ENCODE peak calls at places on chromosomes 13 and 19, in eight cellular contexts. M is neuronal stem cell; G is activated CD8-positive, alpha-beta memory T cell treated with anti-CD3 and anti-CD28 coated beads for 1 hour; U is A172; J is stimulated activated CD4-positive, alpha-beta T cell treated with anti-CD3 and anti-CD28 coated beads, TNF-alpha, amount 100 ng/mL, for 48 hours; A is fibroblast of mammary gland; F is GM04504; O is psoas muscle. W is an unnamed sample.

GRCh38 chr13:110361365-110361911 is 54.4 kb downstream of the COL4A2 start:
- DNase-seq in M (no peak), G (no peak), U (peak), J (no peak), A (peak), F (no peak), O (peak), W (no peak)

GRCh38 chr13:101433895-101434294 is 17.6 kb upstream of the NALCN start:
- DNase-seq in M (no peak), G (no peak), U (no peak), J (no peak), A (peak), F (no peak), O (no peak), W (no peak)

GRCh38 chr13:51759240-51759639 is 44.7 kb downstream of the DHRS12 start:
- DNase-seq in M (no peak), G (no peak), U (no peak), J (no peak), A (peak), F (no peak), O (no peak), W (no peak)

GRCh38 chr13:67943116-67943515 is 713.0 kb upstream of the PCDH9 start:
- DNase-seq in M (no peak), G (no peak), U (no peak), J (no peak), A (peak), F (no peak), O (no peak), W (no peak)

GRCh38 chr13:65149687-65150086 is 2080.4 kb downstream of the PCDH9 start:
- DNase-seq in M (no peak), G (no peak), U (no peak), J (no peak), A (no peak), F (no peak), O (no peak), W (no peak)

GRCh38 chr13:59776924-59777690 is 386.6 kb downstream of the DIAPH3 start:
- DNase-seq in M (no peak), G (no peak), U (peak), J (no peak), A (peak), F (peak), O (no peak), W (no peak)

GRCh38 chr19:34505321-34506025 is 23.9 kb downstream of the WTIP start:
- DNase-seq in M (no peak), G (no peak), U (no peak), J (no peak), A (no peak), F (no peak), O (no peak), W (no peak)

GRCh38 chr13:29496241-29496712 is 99.2 kb downstream of the SLC7A1 start:
- DNase-seq in M (no peak), G (no peak), U (no peak), J (no peak), A (no peak), F (no peak), O (no peak), W (peak)

GRCh38 chr13:87553142-87553541 is 118.0 kb upstream of the SLITRK5 start:
- DNase-seq in M (no peak), G (no peak), U (no peak), J (no peak), A (no peak), F (no peak), O (no peak), W (no peak)

GRCh38 chr13:44814836-44815235 is 174.4 kb downstream of the NUFIP1 start:
- DNase-seq in M (no peak), G (no peak), U (no peak), J (no peak), A (no peak), F (no peak), O (no peak), W (no peak)

GRCh38 chr13:49444517-49445395 is 682 bp downstream of the SETDB2 start:
- DNase-seq in M (peak), G (no peak), U (peak), J (no peak), A (peak), F (peak), O (no peak), W (no peak)

GRCh38 chr19:14471436-14472187 is 3.5 kb downstream of the PTGER1 start:
- DNase-seq in M (no peak), G (no peak), U (no peak), J (no peak), A (no peak), F (no peak), O (no peak), W (no peak)

GRCh38 chr13:110421696-110422395 is 114.8 kb downstream of the COL4A2 start:
- DNase-seq in M (no peak), G (no peak), U (no peak), J (no peak), A (peak), F (no peak), O (no peak), W (no peak)

GRCh38 chr19:58154287-58154678 is 3.7 kb upstream of the ZNF329 start:
- DNase-seq in M (no peak), G (no peak), U (no peak), J (no peak), A (peak), F (peak), O (peak), W (no peak)

GRCh38 chr13:24083722-24084421 is 76.6 kb upstream of the SPATA13 start:
- DNase-seq in M (peak), G (no peak), U (no peak), J (no peak), A (no peak), F (no peak), O (no peak), W (no peak)

GRCh38 chr19:11345122-11345752 is 831 bp downstream of the TMEM205 start:
- DNase-seq in M (no peak), G (no peak), U (no peak), J (no peak), A (no peak), F (no peak), O (no peak), W (no peak)

GRCh38 chr13:48161530-48162179 is 66.8 kb upstream of the MED4 start:
- DNase-seq in M (no peak), G (no peak), U (no peak), J (no peak), A (no peak), F (no peak), O (peak), W (no peak)

GRCh38 chr19:45047188-45047797 is 8.4 kb downstream of the CLASRP start:
- DNase-seq in M (no peak), G (no peak), U (no peak), J (no peak), A (no peak), F (no peak), O (no peak), W (no peak)

GRCh38 chr13:113877149-113877990 is 13.5 kb upstream of the GAS6 start:
- DNase-seq in M (no peak), G (no peak), U (no peak), J (no peak), A (no peak), F (no peak), O (no peak), W (no peak)

GRCh38 chr19:53101518-53101917 is 1.7 kb downstream of the ZNF160 start:
- DNase-seq in M (no peak), G (no peak), U (no peak), J (no peak), A (peak), F (no peak), O (no peak), W (no peak)